ENCODE peak calls at places on chromosomes 4 and X, in six cellular contexts. A is CD4-positive, alpha-beta memory T cell; T is small intestine; M is substantia nigra; L is posterior cingulate gyrus; Q is lower leg skin. Y is an unnamed sample.

GRCh38 chr4:80333121-80333520 is 2.4 kb upstream of the CFAP299 start:
- DNase-seq in A (no peak), T (no peak), M (no peak), L (no peak), Q (no peak), Y (no peak)

GRCh38 chr4:122555216-122555615 is 65.7 kb downstream of the IL21 start:
- DNase-seq in A (no peak), T (no peak), M (no peak), L (no peak), Q (no peak), Y (no peak)

GRCh38 chr4:174592985-174593335 is 70.7 kb upstream of the HPGD start:
- DNase-seq in A (no peak), T (no peak), M (no peak), L (no peak), Q (no peak), Y (no peak)

GRCh38 chr4:155371432-155372043 is 5.2 kb downstream of the MAP9 start:
- DNase-seq in A (peak), T (no peak), M (no peak), L (no peak), Q (no peak), Y (no peak)

GRCh38 chr4:31141141-31141811 is 421.1 kb downstream of the PCDH7 start:
- DNase-seq in A (no peak), T (peak), M (no peak), L (no peak), Q (no peak), Y (no peak)

GRCh38 chr4:2330119-2331042 is 68.5 kb upstream of the MXD4 start:
- DNase-seq in A (no peak), T (no peak), M (no peak), L (no peak), Q (no peak), Y (no peak)

GRCh38 chrX:40772290-40772689 is 36.9 kb upstream of the MED14 start:
- DNase-seq in A (no peak), T (no peak), M (no peak), L (no peak), Q (no peak), Y (no peak)

GRCh38 chrX:57211906-57212305 is 74.6 kb upstream of the FAAH2 start:
- DNase-seq in A (no peak), T (no peak), M (no peak), L (no peak), Q (no peak), Y (no peak)

GRCh38 chrX:107823456-107823855 is 2.2 kb upstream of the MID2 start:
- DNase-seq in A (no peak), T (no peak), M (no peak), L (no peak), Q (no peak), Y (no peak)

GRCh38 chr4:156766846-156767245 is 204.8 kb downstream of the PDGFC start:
- DNase-seq in A (no peak), T (no peak), M (no peak), L (no peak), Q (no peak), Y (no peak)

GRCh38 chr4:472881-473574 is 25.9 kb downstream of the ZNF721 start:
- DNase-seq in A (no peak), T (no peak), M (no peak), L (no peak), Q (peak), Y (no peak)

GRCh38 chrX:85243761-85244410 is at the start of the genes SATL1 and ZNF711:
- DNase-seq in A (no peak), T (peak), M (peak), L (peak), Q (peak), Y (peak)

GRCh38 chrX:41956027-41956426 is 32.7 kb upstream of the CASK start:
- DNase-seq in A (no peak), T (no peak), M (no peak), L (no peak), Q (no peak), Y (no peak)

GRCh38 chrX:40303256-40304077 is 205.7 kb upstream of the BCOR start:
- DNase-seq in A (no peak), T (no peak), M (no peak), L (no peak), Q (no peak), Y (no peak)

GRCh38 chr4:7705062-7705461 is 234.6 kb downstream of the AFAP1 start:
- DNase-seq in A (no peak), T (no peak), M (no peak), L (no peak), Q (no peak), Y (peak)

GRCh38 chrX:107738272-107738671 is 37.3 kb downstream of the TSC22D3 start:
- DNase-seq in A (no peak), T (peak), M (peak), L (no peak), Q (no peak), Y (no peak)

GRCh38 chr4:121360496-121360895 is 20.3 kb downstream of the QRFPR start:
- DNase-seq in A (no peak), T (no peak), M (no peak), L (no peak), Q (no peak), Y (no peak)

GRCh38 chr4:103074598-103075434 is 1.7 kb downstream of the SLC9B2 start:
- DNase-seq in A (no peak), T (no peak), M (no peak), L (no peak), Q (no peak), Y (no peak)

GRCh38 chrX:68193786-68194185 is 239.5 kb downstream of the OPHN1 start:
- DNase-seq in A (no peak), T (no peak), M (no peak), L (no peak), Q (no peak), Y (no peak)